ENCODE peak calls at places on chromosome 2, in nine cellular contexts. U is upper lobe of left lung, Y is stomach, T is sigmoid colon, W is HepG2, N is K562, O is GM12878, A is ovary, K is transverse colon. I is an unnamed sample. For H3K27me3, the result is how much of the 10 kb centered on the place peaks cover.

GRCh38 chr2:38173690-38174089 is 97.7 kb upstream of the CYP1B1 start:
- DNase-seq in Y (no peak), K (no peak), O (no peak), T (no peak), N (no peak), U (no peak), W (no peak), A (no peak), I (no peak)

GRCh38 chr2:145569108-145569507 is 1049.2 kb upstream of the ZEB2 start:
- DNase-seq in O (no peak), W (no peak), U (no peak), A (no peak), Y (no peak), N (no peak), T (no peak), K (no peak), I (no peak)

GRCh38 chr2:46320141-46320567 is 22.9 kb downstream of the EPAS1 start:
- DNase-seq in T (no peak), Y (no peak), N (no peak), U (no peak), O (no peak), K (no peak), A (no peak), W (no peak), I (no peak)

GRCh38 chr2:79000008-79000576 is 25.4 kb upstream of the REG3G start:
- DNase-seq in U (no peak), N (no peak), W (no peak), Y (no peak), A (no peak), T (no peak), O (no peak), K (no peak), I (no peak)

GRCh38 chr2:101550555-101550954 is 75.6 kb upstream of the RFX8 start:
- DNase-seq in T (no peak), K (no peak), Y (no peak), A (no peak), O (no peak), W (no peak), U (no peak), N (no peak), I (no peak)

GRCh38 chr2:199603748-199604291 is 146.1 kb upstream of the SATB2 start:
- DNase-seq in Y (no peak), T (no peak), K (no peak), A (no peak), W (no peak), O (no peak), U (peak), N (peak), I (no peak)

GRCh38 chr2:63588385-63589147 is at the start of the genes MDH1 and WDPCP:
- DNase-seq in O (peak), T (peak), U (peak), W (peak), A (peak), Y (peak), N (peak), K (peak), I (peak)

GRCh38 chr2:98804736-98805135 is 73.8 kb upstream of the MGAT4A start:
- DNase-seq in O (no peak), N (no peak), U (no peak), K (no peak), Y (no peak), T (no peak), A (no peak), W (no peak), I (no peak)

GRCh38 chr2:168517801-168518200 is 61.7 kb downstream of the CERS6 start:
- DNase-seq in W (no peak), A (no peak), N (no peak), U (no peak), K (no peak), Y (no peak), T (no peak), O (no peak), I (no peak)

GRCh38 chr2:82275599-82275998 is 1971.0 kb upstream of the LRRTM1 start:
- DNase-seq in U (no peak), K (no peak), W (no peak), T (no peak), N (no peak), A (no peak), Y (no peak), O (no peak), I (no peak)

GRCh38 chr2:150630587-150631235 is 143.2 kb upstream of the RND3 start:
- DNase-seq in N (no peak), T (no peak), O (no peak), A (no peak), K (no peak), U (no peak), W (no peak), Y (no peak), I (no peak)

GRCh38 chr2:227862227-227862740 is 9.1 kb upstream of the DAW1 start:
- DNase-seq in Y (peak), O (no peak), U (no peak), W (peak), N (peak), K (peak), T (no peak), A (no peak), I (peak)

GRCh38 chr2:38213619-38214018 is 137.7 kb upstream of the CYP1B1 start:
- DNase-seq in Y (no peak), W (no peak), K (no peak), U (no peak), A (no peak), T (no peak), N (no peak), O (no peak), I (no peak)

GRCh38 chr2:71749671-71750101 is 296.3 kb downstream of the DYSF start:
- DNase-seq in A (no peak), K (no peak), Y (no peak), N (no peak), W (no peak), T (no peak), U (no peak), O (no peak), I (no peak)

GRCh38 chr2:85578243-85579180 is 1.1 kb downstream of the VAMP8 start:
- DNase-seq in O (no peak), K (peak), T (peak), W (no peak), U (peak), N (peak), Y (peak), A (peak), I (no peak)

GRCh38 chr2:41657231-41657630 is 390.6 kb upstream of the PKDCC start:
- DNase-seq in O (no peak), N (no peak), U (no peak), W (no peak), Y (no peak), K (no peak), T (no peak), A (no peak), I (no peak)

GRCh38 chr2:55141572-55142413 is 90.3 kb downstream of the CLHC1 start:
- DNase-seq in N (peak), O (no peak), A (no peak), W (no peak), T (no peak), K (no peak), Y (peak), U (no peak), I (no peak)

DNA sequence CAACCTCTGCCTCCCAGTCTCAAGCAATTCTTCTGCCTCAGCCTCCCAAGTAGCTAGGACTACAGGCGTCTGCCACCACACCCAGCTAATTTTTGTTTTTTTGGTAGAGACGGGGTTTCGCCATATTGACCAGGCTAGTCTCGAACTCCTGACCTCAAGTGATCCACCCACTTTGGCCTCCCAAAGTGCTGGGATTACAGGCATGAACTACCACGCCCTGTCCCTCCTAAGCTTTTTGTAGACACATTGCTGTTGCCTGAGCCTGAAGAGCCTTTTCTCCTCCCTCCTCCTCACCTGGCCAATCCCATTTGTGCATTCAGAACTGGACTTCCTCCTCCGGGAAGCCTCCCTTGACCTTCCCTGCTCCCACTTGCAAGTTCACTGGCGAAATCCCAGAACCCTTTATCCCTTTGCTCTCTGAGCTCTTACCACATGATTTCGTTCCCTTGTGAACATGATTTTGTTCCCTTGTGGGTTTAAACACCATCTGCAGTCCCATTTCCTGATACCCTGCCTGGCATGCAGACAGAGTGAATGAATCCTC is 2.6 kb downstream of the C2orf72 start:
- DNase-seq in N (no peak), T (no peak), O (no peak), K (no peak), A (no peak), W (peak), U (no peak), Y (no peak), I (no peak)
- H3K27me3 ChIP-seq in N (under half), T (under half), O (under half), K (under half), A (under half), W (under half), U (under half), Y (half or more), I (under half)

GRCh38 chr2:43178055-43178598 is 48.3 kb downstream of the ZFP36L2 start:
- DNase-seq in A (no peak), N (peak), K (peak), T (no peak), W (no peak), O (no peak), Y (no peak), U (no peak), I (no peak)

GRCh38 chr2:43180901-43181300 is 45.5 kb downstream of the ZFP36L2 start:
- DNase-seq in T (no peak), A (no peak), W (no peak), O (no peak), K (no peak), N (no peak), U (no peak), Y (no peak), I (no peak)

GRCh38 chr2:43176449-43176848 is 50.0 kb downstream of the ZFP36L2 start:
- DNase-seq in O (no peak), T (no peak), A (no peak), W (no peak), N (no peak), K (no peak), U (no peak), Y (no peak), I (no peak)

GRCh38 chr2:43179947-43180346 is 46.5 kb downstream of the ZFP36L2 start:
- DNase-seq in U (no peak), N (no peak), A (no peak), T (no peak), W (no peak), O (no peak), Y (no peak), K (no peak), I (no peak)

DNA sequence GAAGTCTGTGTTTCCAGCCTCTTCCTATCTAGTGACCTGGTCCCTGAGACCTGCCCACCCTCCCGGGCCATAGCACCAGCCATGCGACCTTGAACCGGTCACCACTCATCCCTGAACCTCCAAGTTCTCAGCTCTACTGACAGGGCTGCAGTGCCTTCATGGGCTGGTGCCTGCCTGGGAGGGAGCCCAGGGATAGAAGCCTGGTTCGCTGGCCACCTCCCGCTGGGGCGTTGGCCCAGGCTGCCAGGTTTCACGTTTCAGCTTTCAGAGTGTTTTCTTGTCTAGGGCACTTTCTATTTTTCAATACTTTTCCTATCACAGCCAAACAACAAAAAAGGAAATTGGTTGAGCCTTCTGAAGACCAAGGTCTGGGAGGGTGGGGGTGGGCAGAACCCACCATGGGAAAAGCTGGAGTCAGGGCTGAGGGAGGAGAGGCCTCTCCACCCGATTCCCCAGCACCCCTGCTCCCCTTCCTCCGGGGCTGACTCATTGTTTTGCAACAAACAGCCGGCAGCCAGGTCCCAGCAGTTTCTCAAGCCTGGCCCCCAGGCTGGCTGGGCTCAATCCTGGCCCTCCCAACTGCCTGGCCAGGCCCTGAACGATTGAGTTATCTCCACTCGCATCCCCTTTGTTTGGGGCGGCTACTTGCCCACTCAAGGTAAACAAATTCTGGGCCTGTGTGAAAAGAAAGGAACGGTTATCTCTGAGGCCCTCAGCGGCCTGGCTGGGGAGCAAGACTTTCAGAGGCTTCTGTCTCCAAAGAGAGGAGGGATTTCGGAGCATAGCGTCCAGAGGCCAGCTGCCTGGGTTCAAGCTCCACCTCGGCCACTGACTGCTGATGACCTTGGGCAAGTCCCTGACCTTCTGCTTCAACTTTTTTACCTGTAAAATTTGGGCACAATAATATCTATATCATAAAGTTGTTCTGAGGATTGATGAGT is 47.5 kb downstream of the ZFP36L2 start:
- DNase-seq in Y (peak), W (peak), A (peak), U (no peak), T (peak), N (peak), K (peak), O (no peak), I (peak)
- TF ChIP-seq POLR2A in Y (no peak), W (no peak), A (peak), U (no peak), T (no peak), N (peak), K (no peak), O (no peak), I (no peak)

DNA sequence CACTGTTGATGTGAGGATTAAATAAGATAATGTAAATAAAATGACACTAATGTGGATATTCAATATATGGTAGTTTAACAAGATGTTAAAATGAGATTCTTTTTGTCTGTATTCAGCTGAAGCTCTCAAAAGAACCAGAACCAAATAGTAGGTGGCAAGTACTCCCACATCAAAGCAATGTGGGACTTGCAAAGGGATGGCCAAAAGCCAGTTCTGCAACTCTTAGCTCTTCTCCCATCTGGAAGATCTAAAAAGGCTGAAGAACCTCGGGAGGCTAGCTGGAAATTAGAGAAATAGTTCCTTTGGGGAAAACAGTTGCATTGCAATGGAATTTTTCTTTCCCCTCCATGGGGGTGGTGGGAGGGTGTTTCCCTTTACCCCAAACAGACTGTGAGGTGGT is 48.7 kb downstream of the FBXO48 start:
- DNase-seq in W (no peak), Y (no peak), N (no peak), A (no peak), U (no peak), O (no peak), K (no peak), T (no peak), I (no peak)
- TF ChIP-seq EP300 in W (no peak), Y (no peak), N (no peak), A (no peak), U (no peak), O (no peak), K (no peak), T (no peak), I (no peak)

GRCh38 chr2:56464066-56464465 is 280.3 kb downstream of the CCDC85A start:
- DNase-seq in U (no peak), W (no peak), O (no peak), A (no peak), N (no peak), T (no peak), Y (no peak), K (no peak), I (no peak)
- H3K27me3 ChIP-seq in U (under half), W (under half), O (under half), A (under half), N (under half), T (under half), Y (under half), K (under half), I (under half)

GRCh38 chr2:62101886-62102285 is 94.0 kb upstream of the B3GNT2 start:
- DNase-seq in A (no peak), W (no peak), U (no peak), N (no peak), T (no peak), K (no peak), O (no peak), Y (no peak), I (no peak)

GRCh38 chr2:62099050-62099449 is 96.9 kb upstream of the B3GNT2 start:
- DNase-seq in N (no peak), W (no peak), Y (no peak), O (no peak), K (no peak), A (no peak), U (no peak), T (no peak), I (no peak)

GRCh38 chr2:62102402-62102920 is 93.5 kb upstream of the B3GNT2 start:
- DNase-seq in K (no peak), U (no peak), O (no peak), Y (no peak), T (no peak), N (no peak), A (no peak), W (no peak), I (no peak)

DNA sequence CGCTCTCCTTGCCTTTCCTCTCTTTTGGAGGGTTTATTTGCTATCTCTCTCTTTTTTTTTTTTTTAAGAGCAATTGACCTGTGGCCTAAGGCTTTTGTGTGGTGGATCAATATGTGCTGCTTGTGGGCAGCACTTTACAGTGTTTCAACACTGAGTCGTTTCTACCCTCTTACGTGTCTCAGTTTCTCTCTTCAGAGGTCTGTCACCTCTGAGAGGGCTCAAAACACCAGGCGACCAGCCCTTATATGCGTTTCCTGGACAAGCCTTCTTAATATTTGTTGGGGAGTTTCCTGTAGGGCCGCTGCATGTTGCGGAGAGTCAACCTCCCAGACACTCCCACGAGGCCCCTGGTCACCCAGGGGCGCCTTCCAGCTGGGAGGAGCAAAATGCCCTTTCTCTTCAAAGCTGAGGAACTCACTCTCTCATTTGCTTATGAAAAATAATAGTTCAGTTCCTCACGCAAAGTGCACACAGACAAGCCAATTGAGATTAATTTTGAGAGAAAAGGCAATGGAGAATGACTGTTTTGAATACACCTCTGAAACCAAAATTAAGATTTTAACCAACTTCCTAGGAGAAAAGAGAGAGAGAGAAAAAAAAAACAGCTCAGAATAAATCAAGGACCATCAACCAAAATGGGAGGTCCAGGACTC is 96.3 kb upstream of the B3GNT2 start:
- DNase-seq in N (no peak), U (no peak), O (peak), T (no peak), W (no peak), K (no peak), A (no peak), Y (no peak), I (no peak)
- TF ChIP-seq POLR2A in N (no peak), U (no peak), O (no peak), T (no peak), W (no peak), K (no peak), A (no peak), Y (no peak), I (no peak)